ENCODE peak calls at places on chromosomes 5 and 9, in ten cellular contexts. W, O, R, J, S, X, U, E, G and Q are unnamed samples.

GRCh38 chr5:175219256-175219835 is 224.6 kb downstream of the DRD1 start:
- DNase-seq in W (no peak), O (no peak), R (no peak), J (no peak), S (no peak), X (no peak), U (no peak), E (no peak), G (peak), Q (no peak)

GRCh38 chr5:150410524-150411244 is 2.0 kb downstream of the CD74 start:
- DNase-seq in W (peak), O (no peak), R (peak), J (peak), S (peak), X (peak), U (peak), E (peak), G (peak), Q (peak)

GRCh38 chr5:107933326-107933725 is 262.6 kb upstream of the EFNA5 start:
- DNase-seq in W (no peak), O (no peak), R (no peak), J (no peak), S (no peak), X (no peak), U (no peak), E (no peak), G (no peak), Q (no peak)

GRCh38 chr5:173302546-173303155 is 25.6 kb downstream of the STC2 start:
- DNase-seq in W (no peak), O (no peak), R (no peak), J (no peak), S (peak), X (peak), U (no peak), E (no peak), G (peak), Q (no peak)

GRCh38 chr5:73694089-73694488 is 68.1 kb downstream of the ARHGEF28 start:
- DNase-seq in W (no peak), O (no peak), R (no peak), J (no peak), S (no peak), X (no peak), U (no peak), E (no peak), G (no peak), Q (no peak)

GRCh38 chr5:442335-443238 is at the start of gene EXOC3:
- DNase-seq in W (peak), O (peak), R (peak), J (peak), S (peak), X (peak), U (peak), E (peak), G (peak), Q (peak)

GRCh38 chr9:78788101-78788500 is 491.2 kb downstream of the PSAT1 start:
- DNase-seq in W (no peak), O (no peak), R (no peak), J (no peak), S (no peak), X (no peak), U (no peak), E (no peak), G (peak), Q (no peak)

GRCh38 chr5:149932445-149933350 is 11.9 kb downstream of the PDE6A start:
- DNase-seq in W (no peak), O (no peak), R (no peak), J (no peak), S (no peak), X (peak), U (no peak), E (no peak), G (no peak), Q (no peak)

GRCh38 chr5:128667148-128667547 is 129.1 kb upstream of the FBN2 start:
- DNase-seq in W (no peak), O (no peak), R (no peak), J (no peak), S (no peak), X (peak), U (no peak), E (no peak), G (no peak), Q (no peak)

GRCh38 chr5:109849478-109850088 is 159.9 kb downstream of the MAN2A1 start:
- DNase-seq in W (no peak), O (no peak), R (no peak), J (no peak), S (no peak), X (no peak), U (peak), E (no peak), G (no peak), Q (no peak)

GRCh38 chr5:71924980-71925379 is 182.3 kb upstream of the MAP1B start:
- DNase-seq in W (no peak), O (no peak), R (peak), J (peak), S (peak), X (peak), U (no peak), E (no peak), G (peak), Q (no peak)

GRCh38 chr5:115116001-115116400 is 53.7 kb downstream of the TRIM36 start:
- DNase-seq in W (no peak), O (no peak), R (no peak), J (no peak), S (no peak), X (no peak), U (no peak), E (no peak), G (no peak), Q (no peak)